ENCODE peak calls at places on chromosomes 4 and X, in nine cellular contexts. X is cardiac fibroblast, A is endothelial cell of umbilical vein, F is BJ, Z is right lobe of liver, K is kidney epithelial cell, N is fibroblast of lung, O is heart right ventricle, T is neural progenitor cell. W is an unnamed sample.
A peak's percentile ranks its signal among the peaks of the same experiment; 100 is the strongest.

GRCh38 chrX:150324035-150324728 is 38.9 kb upstream of the MAMLD1 start:
- DNase-seq in X (peak; percentile 71), T (no peak), F (peak; percentile 30), A (peak; percentile 63), O (no peak), Z (no peak), N (peak; percentile 94), K (peak; percentile 65), W (peak; percentile 87)

GRCh38 chr4:114200026-114200425 is 220.6 kb upstream of the ARSJ start:
- DNase-seq in O (no peak), A (no peak), F (no peak), N (no peak), X (no peak), K (no peak), Z (no peak), T (no peak), W (no peak)

GRCh38 chr4:17523626-17524025 is 8.7 kb downstream of the CLRN2 start:
- DNase-seq in T (no peak), A (no peak), X (no peak), O (no peak), F (no peak), N (no peak), K (no peak), Z (no peak), W (no peak)

GRCh38 chr4:184860018-184860530 is 34.3 kb upstream of the ACSL1 start:
- DNase-seq in F (no peak), Z (no peak), O (no peak), T (no peak), A (no peak), N (no peak), K (no peak), X (peak; percentile 13), W (peak; percentile 15)

GRCh38 chr4:86816463-86817107 is 32.6 kb downstream of the SLC10A6 start:
- DNase-seq in T (no peak), K (no peak), N (no peak), Z (no peak), F (peak; percentile 61), X (peak; percentile 39), A (no peak), O (peak; percentile 29), W (peak; percentile 74)

GRCh38 chrX:110509778-110510510 is 151.3 kb downstream of the RTL9 start:
- DNase-seq in O (no peak), Z (no peak), A (no peak), F (no peak), X (no peak), T (peak; percentile 41), K (no peak), N (peak; percentile 38), W (no peak)

GRCh38 chr4:12244949-12245348 is 816.3 kb upstream of the HS3ST1 start:
- DNase-seq in A (no peak), T (no peak), F (no peak), Z (no peak), N (no peak), X (peak; percentile 57), K (no peak), O (no peak), W (no peak)

GRCh38 chr4:107278791-107279481 is 242.8 kb upstream of the DKK2 start:
- DNase-seq in F (no peak), A (no peak), Z (no peak), T (no peak), N (peak; percentile 55), O (no peak), X (no peak), K (no peak), W (peak; percentile 40)

GRCh38 chr4:157221895-157222763 is 1.6 kb downstream of the GRIA2 start:
- DNase-seq in A (peak; percentile 11), Z (peak; percentile 43), N (peak; percentile 35), T (peak; percentile 86), K (no peak), X (no peak), F (no peak), O (no peak), W (no peak)

GRCh38 chrX:7586126-7586525 is 256.8 kb upstream of the VCX start:
- DNase-seq in N (peak; percentile 8), X (peak; percentile 0), Z (no peak), K (no peak), O (no peak), A (no peak), T (peak; percentile 38), F (no peak), W (peak; percentile 47)

GRCh38 chrX:105608745-105609144 is 213.6 kb upstream of the NRK start:
- DNase-seq in T (no peak), N (peak; percentile 1), X (peak; percentile 1), F (no peak), A (no peak), Z (no peak), O (no peak), K (no peak), W (peak; percentile 5)

GRCh38 chr4:54440394-54441223 is 211.5 kb downstream of the PDGFRA start:
- DNase-seq in K (no peak), X (peak; percentile 54), Z (no peak), T (peak; percentile 67), O (no peak), N (peak; percentile 20), F (no peak), A (peak; percentile 42), W (peak; percentile 56)

GRCh38 chr4:148776944-148777343 is 334.7 kb upstream of the NR3C2 start:
- DNase-seq in N (peak; percentile 86), K (peak; percentile 60), F (no peak), T (no peak), O (no peak), X (peak; percentile 12), Z (no peak), A (no peak), W (no peak)

GRCh38 chrX:56788717-56789122 is 59.7 kb downstream of the NBDY start:
- DNase-seq in O (no peak), X (peak; percentile 57), N (no peak), T (no peak), Z (peak; percentile 38), F (no peak), A (no peak), K (no peak), W (peak; percentile 58)

GRCh38 chr4:8352368-8353157 is 83.0 kb downstream of the HTRA3 start:
- DNase-seq in Z (no peak), X (no peak), O (no peak), T (no peak), F (no peak), N (no peak), K (no peak), A (no peak), W (no peak)

GRCh38 chr4:152935661-152936445 is at the start of gene FHDC1:
- DNase-seq in N (peak; percentile 45), Z (no peak), X (no peak), K (no peak), T (peak; percentile 91), F (no peak), A (no peak), O (no peak), W (no peak)

GRCh38 chr4:159273841-159274240 is 171.0 kb downstream of the RAPGEF2 start:
- DNase-seq in T (no peak), N (no peak), F (no peak), A (no peak), O (no peak), Z (no peak), K (no peak), X (no peak), W (no peak)

GRCh38 chrX:12349201-12349600 is 210.9 kb downstream of the FRMPD4 start:
- DNase-seq in F (no peak), O (no peak), A (no peak), T (peak; percentile 5), X (no peak), Z (no peak), N (no peak), K (no peak), W (no peak)

GRCh38 chr4:75141162-75141561 is 208.2 kb downstream of the PARM1 start:
- DNase-seq in F (no peak), Z (no peak), A (no peak), X (no peak), K (no peak), O (no peak), N (no peak), T (peak; percentile 13), W (no peak)

DNA sequence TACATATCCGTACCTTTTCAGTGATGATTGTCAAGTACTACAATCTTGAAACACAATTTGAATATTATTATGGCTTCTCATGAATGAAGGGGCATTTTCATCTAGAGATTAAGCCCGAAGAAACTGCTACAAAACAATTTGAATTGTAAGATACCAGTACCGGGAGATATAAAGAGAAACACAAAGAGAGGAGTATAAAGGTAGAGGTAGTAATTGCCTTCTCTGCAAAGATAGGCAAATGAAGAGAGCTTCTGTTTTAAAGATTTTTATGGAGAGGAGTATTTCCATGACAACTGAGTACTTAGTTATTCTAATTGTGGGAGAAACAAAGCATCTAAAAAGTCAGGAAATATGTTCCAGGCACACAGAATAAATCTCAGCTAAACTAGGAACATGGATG is 25.3 kb upstream of the KCNIP4 start:
- DNase-seq in O (no peak), K (no peak), N (no peak), T (no peak), X (no peak), Z (no peak), F (no peak), A (no peak), W (no peak)
- H3K4me3 ChIP-seq in O (no peak overlapping the region), K (no peak overlapping the region), N (no peak overlapping the region), T (no peak overlapping the region), X (no peak overlapping the region), Z (no peak overlapping the region), F (no peak overlapping the region), A (no peak overlapping the region), W (no peak overlapping the region)

GRCh38 chrX:51860679-51861078 is 32.7 kb upstream of the MAGED1 start:
- DNase-seq in T (peak; percentile 52), F (no peak), Z (no peak), A (peak; percentile 22), X (peak; percentile 59), O (no peak), N (peak; percentile 48), K (no peak), W (peak; percentile 60)
- TF ChIP-seq CTCF in T (peak; percentile 57), F (peak; percentile 54), Z (no peak), A (peak; percentile 17), X (peak; percentile 51), O (peak; percentile 58), N (peak; percentile 48), K (no peak), W (peak; percentile 54)

GRCh38 chrX:71118985-71119535 is 664 bp downstream of the MED12 start:
- DNase-seq in X (no peak), N (no peak), F (no peak), A (peak; percentile 63), O (no peak), K (no peak), T (no peak), Z (no peak), W (no peak)

GRCh38 chrX:71118032-71118984 is at the start of gene MED12:
- DNase-seq in F (peak; percentile 35), O (peak; percentile 84), T (peak; percentile 92), Z (peak; percentile 85), K (no peak), A (peak; percentile 76), N (peak; percentile 74), X (peak; percentile 87), W (peak; percentile 72)

GRCh38 chrX:71111851-71112468 is 583 bp upstream of the IL2RG start:
- DNase-seq in F (no peak), K (no peak), X (no peak), A (no peak), Z (peak; percentile 1), N (no peak), O (no peak), T (no peak), W (no peak)

GRCh38 chrX:71117358-71117757 is 1.0 kb upstream of the MED12 start:
- DNase-seq in F (no peak), T (no peak), Z (no peak), K (no peak), O (no peak), N (no peak), A (no peak), X (no peak), W (no peak)
- H3K4me3 ChIP-seq in F (no peak overlapping the region), T (no peak overlapping the region), Z (no peak overlapping the region), K (no peak overlapping the region), O (no peak overlapping the region), N (no peak overlapping the region), A (no peak overlapping the region), X (no peak overlapping the region), W (no peak overlapping the region)

GRCh38 chr4:186169942-186170802 is 21.2 kb upstream of the CYP4V2 start:
- DNase-seq in K (no peak), T (no peak), N (no peak), F (no peak), A (no peak), X (no peak), Z (no peak), O (no peak), W (no peak)
- TF ChIP-seq CTCF in K (peak; percentile 19), T (peak; percentile 28), N (no peak), F (no peak), A (no peak), X (no peak), Z (no peak), O (no peak), W (no peak)